ENCODE peak calls at places on chromosomes 16 and 17, in eight cellular contexts. O is stomach; E is heart right ventricle; B is brain microvascular endothelial cell; N is CD8-positive, alpha-beta T cell; Z is colonic mucosa; V is MM.1S; A is tibial artery. U is an unnamed sample.

GRCh38 chr17:3968017-3968416 is 3.8 kb upstream of the ATP2A3 start:
- DNase-seq in B (no peak), N (no peak), E (no peak), A (no peak), O (no peak), V (no peak), Z (no peak), U (no peak)

GRCh38 chr16:30488764-30489595 is 16.4 kb downstream of the ITGAL start:
- DNase-seq in O (no peak), B (no peak), Z (no peak), V (no peak), E (no peak), N (no peak), A (no peak), U (no peak)

GRCh38 chr16:88317619-88317977 is 65.2 kb upstream of the ZNF469 start:
- DNase-seq in B (no peak), E (peak; percentile 31), N (no peak), V (no peak), O (no peak), A (no peak), Z (no peak), U (no peak)

GRCh38 chr17:1475321-1475854 is 17.1 kb downstream of the MYO1C start:
- DNase-seq in B (no peak), Z (no peak), V (no peak), N (no peak), A (no peak), O (no peak), E (no peak), U (no peak)

GRCh38 chr17:42122371-42123303 is at the start of gene HSPB9:
- DNase-seq in N (no peak), B (no peak), V (no peak), E (no peak), O (peak; percentile 85), A (no peak), Z (peak; percentile 87), U (no peak)

GRCh38 chr17:63698381-63698885 is 1.5 kb downstream of the LIMD2 start:
- DNase-seq in V (peak; percentile 8), O (peak; percentile 30), B (no peak), Z (no peak), N (peak; percentile 75), E (no peak), A (no peak), U (no peak)

GRCh38 chr17:14771543-14771942 is 470.7 kb downstream of the HS3ST3B1 start:
- DNase-seq in A (no peak), B (no peak), E (no peak), O (no peak), V (no peak), Z (no peak), N (no peak), U (no peak)

GRCh38 chr16:46801428-46802049 is 29.4 kb downstream of the C16orf87 start:
- DNase-seq in B (no peak), N (no peak), E (no peak), A (no peak), Z (no peak), O (no peak), V (no peak), U (no peak)

GRCh38 chr17:59783221-59784016 is 76.0 kb downstream of the VMP1 start:
- DNase-seq in Z (no peak), E (no peak), B (peak; percentile 56), O (no peak), V (no peak), N (no peak), A (no peak), U (peak; percentile 84)

GRCh38 chr16:4696905-4697866 is 3.8 kb downstream of the NUDT16L1 start:
- DNase-seq in E (no peak), V (no peak), A (peak; percentile 60), N (no peak), Z (no peak), O (no peak), B (no peak), U (no peak)

GRCh38 chr17:65634533-65634932 is 73.1 kb upstream of the AXIN2 start:
- DNase-seq in A (no peak), Z (peak; percentile 77), E (no peak), V (no peak), B (no peak), N (no peak), O (peak; percentile 46), U (no peak)

GRCh38 chr16:508884-509736 is 18.4 kb upstream of the CAPN15 start:
- DNase-seq in V (no peak), Z (peak; percentile 36), B (peak; percentile 69), E (no peak), A (peak; percentile 89), O (no peak), N (no peak), U (no peak)

GRCh38 chr17:62869885-62870580 is 61.9 kb upstream of the MARCHF10 start:
- DNase-seq in N (no peak), B (peak; percentile 96), E (no peak), Z (no peak), O (no peak), V (peak; percentile 50), A (no peak), U (no peak)

GRCh38 chr16:46620265-46621005 is 744 bp downstream of the SHCBP1 start:
- DNase-seq in Z (peak; percentile 49), V (peak; percentile 53), B (peak; percentile 8), N (no peak), A (no peak), O (no peak), E (no peak), U (no peak)

GRCh38 chr17:58086953-58087352 is 3.7 kb downstream of the DYNLL2 start:
- DNase-seq in E (no peak), O (no peak), N (no peak), B (no peak), Z (no peak), A (no peak), V (no peak), U (no peak)

GRCh38 chr17:50638851-50639767 is 4.4 kb downstream of the ABCC3 start:
- DNase-seq in A (peak; percentile 97), Z (peak; percentile 98), B (peak; percentile 86), N (no peak), V (no peak), O (peak; percentile 99), E (peak; percentile 90), U (peak; percentile 86)

GRCh38 chr17:68849673-68850260 is 105.4 kb downstream of the ABCA8 start:
- DNase-seq in E (no peak), B (no peak), O (no peak), Z (no peak), V (no peak), A (no peak), N (no peak), U (no peak)

GRCh38 chr17:47980516-47980915 is 9.6 kb downstream of the CDK5RAP3 start:
- DNase-seq in N (no peak), E (no peak), V (no peak), Z (no peak), O (no peak), B (no peak), A (no peak), U (no peak)

GRCh38 chr17:17681187-17681743 is at the start of gene RAI1:
- DNase-seq in E (peak; percentile 78), V (peak; percentile 82), A (peak; percentile 85), N (peak; percentile 87), O (peak; percentile 81), Z (peak; percentile 72), B (no peak), U (no peak)

GRCh38 chr16:67548265-67549126 is 13.8 kb upstream of the CTCF start:
- DNase-seq in B (no peak), N (no peak), O (no peak), E (no peak), A (no peak), Z (no peak), V (peak; percentile 47), U (no peak)

GRCh38 chr16:67545665-67546024 is 16.7 kb upstream of the CTCF start:
- DNase-seq in O (no peak), Z (no peak), B (no peak), V (no peak), A (no peak), E (no peak), N (no peak), U (no peak)

GRCh38 chr16:67547423-67548264 is 14.7 kb upstream of the CTCF start:
- DNase-seq in O (no peak), Z (peak; percentile 48), V (peak; percentile 95), B (no peak), A (no peak), N (peak; percentile 79), E (no peak), U (no peak)

GRCh38 chr16:67546091-67546501 is 16.2 kb upstream of the CTCF start:
- DNase-seq in Z (no peak), E (no peak), B (no peak), O (no peak), A (no peak), V (no peak), N (no peak), U (no peak)

GRCh38 chr16:67546761-67547422 is 15.4 kb upstream of the CTCF start:
- DNase-seq in Z (peak; percentile 88), N (peak; percentile 87), B (peak; percentile 45), E (peak; percentile 72), A (peak; percentile 82), V (peak; percentile 78), O (peak; percentile 88), U (no peak)
- TF ChIP-seq CTCF in Z (peak; percentile 97), N (peak; percentile 99), B (peak; percentile 97), E (peak; percentile 96), A (peak; percentile 94), V (peak; percentile 95), O (no peak), U (peak; percentile 89)

GRCh38 chr16:14399397-14400284 is 230.4 kb downstream of the PARN start:
- DNase-seq in A (peak; percentile 90), B (peak; percentile 71), O (no peak), N (no peak), E (peak; percentile 29), V (peak; percentile 33), Z (no peak), U (peak; percentile 37)
- H3K4me3 ChIP-seq in A (no peak overlapping the region), B (no peak overlapping the region), O (no peak overlapping the region), N (no peak overlapping the region), E (no peak overlapping the region), V (no peak overlapping the region), Z (no peak overlapping the region), U (peak overlapping the region; percentile 25)

GRCh38 chr17:81095608-81095888 is 60.6 kb downstream of the BAIAP2 start:
- DNase-seq in O (no peak), E (no peak), V (no peak), Z (no peak), N (no peak), B (no peak), A (no peak), U (no peak)

GRCh38 chr17:81096741-81097133 is 61.8 kb downstream of the BAIAP2 start:
- DNase-seq in B (no peak), N (no peak), Z (no peak), A (no peak), E (no peak), V (no peak), O (no peak), U (no peak)

GRCh38 chr17:81093576-81094223 is 58.7 kb downstream of the BAIAP2 start:
- DNase-seq in E (no peak), V (no peak), Z (no peak), B (no peak), N (no peak), A (no peak), O (no peak), U (no peak)

GRCh38 chr17:81094224-81094743 is 59.3 kb downstream of the BAIAP2 start:
- DNase-seq in A (no peak), Z (no peak), B (no peak), V (no peak), O (no peak), E (no peak), N (no peak), U (no peak)

GRCh38 chr17:81094744-81095607 is 60.0 kb downstream of the BAIAP2 start:
- DNase-seq in B (peak; percentile 100), A (peak; percentile 90), V (no peak), N (peak; percentile 92), E (peak; percentile 57), Z (peak; percentile 76), O (peak; percentile 54), U (peak; percentile 98)
- TF ChIP-seq CTCF in B (no peak), A (no peak), V (no peak), N (no peak), E (no peak), Z (no peak), O (no peak), U (no peak)

GRCh38 chr16:2970563-2970962 is 1.4 kb downstream of the PAQR4 start:
- DNase-seq in Z (no peak), B (no peak), O (no peak), A (no peak), E (no peak), N (no peak), V (no peak), U (no peak)
- H3K4me3 ChIP-seq in Z (peak overlapping the region; percentile 84), B (peak overlapping the region; percentile 51), O (peak overlapping the region; percentile 56), A (no peak overlapping the region), E (no peak overlapping the region), N (no peak overlapping the region), V (peak overlapping the region; percentile 100), U (peak overlapping the region; percentile 82)

U was measured in epithelial cell of proximal tubule.